ENCODE peak calls at places on chromosome 5, in six cellular contexts. X is neuronal stem cell, U is astrocyte of the spinal cord, D is NT2/D1, Y is tibial nerve, S is psoas muscle. I is an unnamed sample.
A peak's percentile ranks its signal among the peaks of the same experiment; 100 is the strongest.

GRCh38 chr5:52997424-52997823 is 8.3 kb downstream of the ITGA2 start:
- DNase-seq in S (no peak), Y (no peak), U (no peak), D (no peak), X (peak; percentile 68), I (no peak)

GRCh38 chr5:54329731-54330709 is 19.6 kb upstream of the ARL15 start:
- DNase-seq in U (peak; percentile 86), Y (no peak), X (no peak), D (no peak), S (no peak), I (no peak)

GRCh38 chr5:88799976-88800375 is 83.0 kb downstream of the MEF2C start:
- DNase-seq in U (no peak), S (no peak), D (no peak), X (no peak), Y (no peak), I (no peak)

GRCh38 chr5:82334856-82335255 is 56.7 kb upstream of the RPS23 start:
- DNase-seq in S (no peak), X (no peak), U (peak; percentile 88), Y (no peak), D (no peak), I (no peak)

GRCh38 chr5:179231309-179231708 is 114.0 kb downstream of the ADAMTS2 start:
- DNase-seq in S (no peak), Y (no peak), D (no peak), X (no peak), U (no peak), I (no peak)

GRCh38 chr5:56958595-56958994 is 6.7 kb upstream of the MIER3 start:
- DNase-seq in U (no peak), S (no peak), Y (no peak), D (no peak), X (no peak), I (no peak)

GRCh38 chr5:115507682-115508081 is 36.9 kb downstream of the FEM1C start:
- DNase-seq in Y (no peak), U (peak; percentile 44), S (no peak), X (no peak), D (no peak), I (no peak)

GRCh38 chr5:178533136-178533535 is 57.1 kb downstream of the COL23A1 start:
- DNase-seq in U (no peak), Y (no peak), S (no peak), X (no peak), D (no peak), I (no peak)

GRCh38 chr5:10701567-10702039 is 59.4 kb downstream of the DAP start:
- DNase-seq in S (no peak), U (peak; percentile 65), X (peak; percentile 24), D (no peak), Y (no peak), I (peak; percentile 39)

GRCh38 chr5:73625905-73626811 is at the start of gene ARHGEF28:
- DNase-seq in Y (peak; percentile 46), U (peak; percentile 53), S (peak; percentile 65), X (peak; percentile 56), D (no peak), I (no peak)

GRCh38 chr5:139104577-139105271 is 93.4 kb downstream of the SIL1 start:
- DNase-seq in X (no peak), U (peak; percentile 91), S (peak; percentile 71), D (no peak), Y (peak; percentile 41), I (no peak)

GRCh38 chr5:142096382-142096781 is 12.2 kb upstream of the NDFIP1 start:
- DNase-seq in Y (no peak), S (no peak), U (no peak), X (no peak), D (no peak), I (no peak)

GRCh38 chr5:80387063-80387768 is 20.6 kb upstream of the ZFYVE16 start:
- DNase-seq in Y (no peak), U (no peak), S (no peak), X (no peak), D (no peak), I (no peak)

DNA sequence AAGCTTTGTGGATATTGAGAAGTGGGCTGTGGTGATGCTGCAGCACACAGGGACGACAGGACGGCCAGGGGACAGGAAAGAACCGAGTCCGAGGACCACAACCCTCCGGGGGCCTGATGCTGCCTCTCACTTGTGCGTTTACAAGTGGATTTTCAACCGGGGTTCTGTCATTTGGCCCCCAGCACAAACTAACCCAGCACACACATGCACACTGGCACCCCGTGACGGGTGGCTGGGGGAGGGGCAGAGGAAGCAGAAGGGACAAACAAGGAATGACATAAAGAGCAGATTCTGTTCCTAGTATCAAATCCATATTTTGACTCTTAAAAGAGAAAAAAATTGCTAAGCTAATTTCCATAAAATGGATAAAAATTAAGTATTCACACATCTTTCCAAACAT is 18.3 kb upstream of the ZFYVE16 start:
- DNase-seq in D (no peak), X (no peak), S (peak; percentile 21), Y (peak; percentile 30), U (no peak), I (no peak)
- H3K4me3 ChIP-seq in D (no peak overlapping the region), X (no peak overlapping the region), S (no peak overlapping the region), Y (peak overlapping the region; percentile 4), U (no peak overlapping the region), I (no peak overlapping the region)

DNA sequence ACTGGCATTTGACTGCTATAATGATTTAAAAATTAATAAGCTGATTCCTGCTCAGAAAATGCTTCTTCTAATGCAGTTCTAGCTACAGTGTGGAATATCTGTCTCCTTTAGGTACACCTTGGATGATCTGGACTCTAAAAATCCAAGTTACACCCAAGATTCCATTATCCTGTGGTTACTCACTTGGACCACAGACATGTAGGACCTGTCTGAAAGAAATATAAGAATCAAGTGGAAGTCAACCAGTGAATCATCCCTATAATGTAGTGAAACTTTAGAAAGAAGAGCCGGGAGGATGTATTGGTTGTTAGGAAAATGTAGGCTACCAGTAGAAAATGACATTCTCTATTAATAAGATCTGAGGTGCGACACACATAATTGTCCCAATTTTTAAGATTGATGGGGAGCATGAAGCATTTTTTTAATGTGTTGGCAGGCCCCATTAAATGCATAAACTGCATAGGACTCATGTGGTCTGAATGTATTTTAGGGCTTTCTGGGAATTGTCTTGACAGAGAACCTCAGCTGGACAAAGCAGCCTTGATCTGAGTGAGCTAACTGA is at the start of gene SPINK6:
- DNase-seq in D (no peak), X (no peak), S (no peak), U (peak; percentile 32), Y (no peak), I (no peak)
- H3K4me3 ChIP-seq in D (no peak within 1 kb of the TSS), X (no peak within 1 kb of the TSS), S (no peak within 1 kb of the TSS), U (no peak within 1 kb of the TSS), Y (no peak within 1 kb of the TSS), I (no peak within 1 kb of the TSS)

GRCh38 chr5:151614565-151614964 is 23.4 kb upstream of the FAT2 start:
- DNase-seq in Y (no peak), D (no peak), S (no peak), X (no peak), U (no peak), I (no peak)

GRCh38 chr5:151611127-151611775 is 20.1 kb upstream of the FAT2 start:
- DNase-seq in D (no peak), S (no peak), Y (no peak), X (no peak), U (no peak), I (no peak)

GRCh38 chr5:151615431-151615830 is 24.3 kb upstream of the FAT2 start:
- DNase-seq in S (no peak), D (no peak), X (no peak), Y (no peak), U (no peak), I (no peak)

GRCh38 chr5:151608522-151608921 is 17.4 kb upstream of the FAT2 start:
- DNase-seq in U (no peak), Y (no peak), S (no peak), X (no peak), D (no peak), I (no peak)

DNA sequence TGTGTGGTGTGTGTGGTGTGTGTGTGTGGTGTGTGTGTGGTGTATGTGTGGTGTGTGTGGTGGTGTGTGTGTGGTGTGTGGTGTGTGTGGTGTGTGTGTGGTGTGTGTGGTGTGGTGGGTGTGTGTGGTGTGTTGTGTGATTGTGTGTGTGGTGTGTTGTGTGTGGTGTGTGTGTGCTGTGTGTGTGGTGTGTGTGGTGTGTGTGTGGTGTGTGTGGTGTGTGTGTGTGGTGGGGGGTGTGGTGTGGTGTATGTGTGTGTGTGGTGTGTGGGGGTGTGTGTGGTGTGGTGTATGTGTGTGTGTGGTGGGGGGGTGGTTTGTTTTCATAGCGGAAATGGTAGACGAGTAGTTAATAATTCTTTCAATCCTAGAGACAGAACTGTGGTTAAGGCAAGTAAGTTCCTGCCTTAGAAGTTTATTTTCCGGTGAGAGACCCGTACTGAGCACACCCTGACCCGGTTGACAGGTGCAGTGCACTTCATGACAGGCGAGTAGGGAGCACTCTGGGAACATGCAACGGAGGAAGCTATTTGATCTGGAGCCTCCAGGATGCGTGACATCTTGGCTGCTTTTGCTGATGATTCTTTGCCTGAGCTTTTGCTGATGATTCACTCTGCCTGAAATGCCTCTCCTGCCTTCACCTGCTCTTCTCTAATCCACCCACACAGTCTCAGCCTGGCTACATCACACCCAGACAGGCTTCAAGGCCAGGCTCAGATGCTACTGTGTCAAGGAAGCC is 21.7 kb upstream of the FAT2 start:
- DNase-seq in D (no peak), Y (no peak), X (no peak), S (peak; percentile 30), U (no peak), I (peak; percentile 19)
- H3K4me3 ChIP-seq in D (no peak overlapping the region), Y (no peak overlapping the region), X (peak overlapping the region; percentile 61), S (no peak overlapping the region), U (no peak overlapping the region), I (no peak overlapping the region)

DNA sequence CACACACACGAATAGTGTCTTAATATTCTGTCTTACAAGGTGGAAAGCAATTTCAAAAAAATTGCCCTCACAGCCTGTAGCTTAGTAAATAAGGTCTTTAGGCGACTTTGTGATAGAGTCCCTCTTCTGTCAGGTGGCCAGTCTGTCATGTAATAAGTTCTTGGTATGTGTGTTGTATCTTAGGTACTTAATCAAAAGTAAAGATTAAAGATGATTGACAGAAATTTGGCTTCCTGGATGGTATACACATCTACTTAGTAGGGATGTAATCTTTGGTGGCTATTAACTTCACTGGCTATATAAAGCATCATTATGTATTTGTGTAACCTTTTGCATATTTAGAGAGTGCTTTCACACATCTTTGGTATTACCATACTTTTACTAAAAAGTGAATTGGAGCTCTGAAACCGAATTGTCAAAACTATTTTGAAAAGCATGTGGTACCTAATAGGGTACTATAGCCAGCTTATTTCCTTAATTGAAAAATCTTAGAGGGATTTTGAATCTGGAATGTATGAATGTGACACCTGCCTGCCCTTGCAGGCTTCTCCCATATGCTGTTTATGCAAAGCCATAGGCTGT is 3.4 kb downstream of the G3BP1 start:
- DNase-seq in D (no peak), U (no peak), Y (no peak), X (no peak), S (no peak), I (no peak)
- H3K4me3 ChIP-seq in D (peak overlapping the region; percentile 12), U (no peak overlapping the region), Y (no peak overlapping the region), X (no peak overlapping the region), S (peak overlapping the region; percentile 90), I (no peak overlapping the region)

GRCh38 chr5:9546973-9547947 is 1.4 kb upstream of the SEMA5A start:
- DNase-seq in D (no peak), Y (no peak), U (peak; percentile 68), X (no peak), S (peak; percentile 14), I (no peak)
- H3K4me3 ChIP-seq in D (peak overlapping the region; percentile 65), Y (peak overlapping the region; percentile 74), U (peak overlapping the region; percentile 79), X (peak overlapping the region; percentile 52), S (peak overlapping the region; percentile 77), I (no peak overlapping the region)

DNA sequence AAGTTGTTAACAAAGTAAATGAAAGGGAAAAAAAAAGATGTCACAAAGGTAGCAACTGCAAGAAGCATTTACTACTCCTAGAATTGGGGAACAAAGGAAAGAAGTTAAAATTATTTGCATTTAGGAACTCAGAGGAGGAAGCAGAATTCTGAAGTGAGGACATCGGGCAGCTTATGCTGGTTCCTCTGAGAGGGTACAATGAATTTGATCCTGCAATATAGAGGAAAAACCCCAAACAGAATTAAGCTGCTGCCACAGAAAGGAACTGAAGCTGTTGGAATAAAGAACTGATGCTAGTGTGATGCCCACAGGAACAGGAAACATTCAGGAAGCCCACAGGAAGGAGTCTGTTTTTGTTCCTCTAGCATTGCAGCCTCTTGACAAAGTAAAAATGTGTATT is 22.3 kb upstream of the TBCA start:
- DNase-seq in D (no peak), S (no peak), U (no peak), X (no peak), Y (no peak), I (no peak)
- H3K4me3 ChIP-seq in D (no peak overlapping the region), S (no peak overlapping the region), U (no peak overlapping the region), X (no peak overlapping the region), Y (no peak overlapping the region), I (no peak overlapping the region)

I was measured in Jurkat, Clone E6-1.